ENCODE peak calls at places on chromosomes 12 and 14, in eight cellular contexts. F, D, S, N, Y, M, Q and R are unnamed samples.

GRCh38 chr12:104197264-104197663 is 18.3 kb upstream of the TXNRD1 start:
- DNase-seq in F (no peak), D (no peak), S (no peak), N (no peak), Y (no peak), M (no peak), Q (no peak), R (peak)

GRCh38 chr12:88472775-88473174 is 107.5 kb downstream of the KITLG start:
- DNase-seq in F (no peak), D (no peak), S (no peak), N (no peak), Y (no peak), M (no peak), Q (no peak), R (no peak)

GRCh38 chr14:79179985-79180384 is 1009.8 kb downstream of the NRXN3 start:
- DNase-seq in F (no peak), D (no peak), S (no peak), N (no peak), Y (no peak), M (no peak), Q (no peak), R (no peak)

GRCh38 chr12:51132693-51133092 is 40.2 kb downstream of the TFCP2 start:
- DNase-seq in F (no peak), D (no peak), S (no peak), N (no peak), Y (no peak), M (no peak), Q (no peak), R (no peak)

GRCh38 chr14:89507521-89507920 is 90.5 kb upstream of the FOXN3 start:
- DNase-seq in F (no peak), D (no peak), S (no peak), N (no peak), Y (no peak), M (no peak), Q (no peak), R (peak)

GRCh38 chr12:59041241-59042121 is 121.2 kb upstream of the LRIG3 start:
- DNase-seq in F (no peak), D (no peak), S (no peak), N (peak), Y (no peak), M (no peak), Q (no peak), R (peak)

GRCh38 chr12:25585021-25585523 is 32.0 kb upstream of the LMNTD1 start:
- DNase-seq in F (no peak), D (no peak), S (no peak), N (no peak), Y (no peak), M (no peak), Q (no peak), R (peak)

GRCh38 chr12:111409403-111410228 is 3.9 kb downstream of the SH2B3 start:
- DNase-seq in F (no peak), D (peak), S (no peak), N (no peak), Y (peak), M (no peak), Q (no peak), R (no peak)

GRCh38 chr12:69935651-69936100 is 110.6 kb downstream of the MYRFL start:
- DNase-seq in F (no peak), D (peak), S (no peak), N (no peak), Y (no peak), M (peak), Q (no peak), R (no peak)

GRCh38 chr12:110627500-110628195 is 13.7 kb downstream of the TCTN1 start:
- DNase-seq in F (no peak), D (no peak), S (no peak), N (no peak), Y (no peak), M (no peak), Q (no peak), R (no peak)

GRCh38 chr14:59254146-59254910 is 65.9 kb downstream of the DAAM1 start:
- DNase-seq in F (no peak), D (no peak), S (no peak), N (peak), Y (peak), M (no peak), Q (no peak), R (peak)

GRCh38 chr14:106372870-106373657 is 846.7 kb downstream of the TMEM121 start:
- DNase-seq in F (peak), D (no peak), S (peak), N (no peak), Y (peak), M (no peak), Q (peak), R (no peak)

GRCh38 chr12:27305673-27306504 is 26.7 kb upstream of the BMAL2 start:
- DNase-seq in F (no peak), D (no peak), S (peak), N (no peak), Y (no peak), M (no peak), Q (no peak), R (peak)

GRCh38 chr12:57156701-57157403 is 9.4 kb upstream of the LRP1-AS start:
- DNase-seq in F (no peak), D (no peak), S (no peak), N (no peak), Y (peak), M (no peak), Q (no peak), R (no peak)

GRCh38 chr14:91681893-91682563 is 49.9 kb downstream of the CATSPERB start:
- DNase-seq in F (no peak), D (no peak), S (no peak), N (no peak), Y (no peak), M (no peak), Q (no peak), R (no peak)

GRCh38 chr14:60590907-60591510 is 58.3 kb downstream of the SIX1 start:
- DNase-seq in F (no peak), D (no peak), S (no peak), N (no peak), Y (no peak), M (no peak), Q (no peak), R (no peak)

GRCh38 chr14:100839573-100840175 is 13.8 kb downstream of the MEG3 start:
- DNase-seq in F (no peak), D (no peak), S (no peak), N (no peak), Y (no peak), M (no peak), Q (no peak), R (no peak)

GRCh38 chr12:103832048-103832798 is 8.8 kb downstream of the NT5DC3 start:
- DNase-seq in F (no peak), D (no peak), S (no peak), N (no peak), Y (no peak), M (no peak), Q (no peak), R (no peak)

GRCh38 chr12:47413806-47414205 is 292.0 kb downstream of the RPAP3 start:
- DNase-seq in F (no peak), D (no peak), S (no peak), N (no peak), Y (no peak), M (no peak), Q (no peak), R (no peak)

GRCh38 chr14:94001501-94002396 is 4.6 kb downstream of the CCDC197 start:
- DNase-seq in F (peak), D (peak), S (peak), N (peak), Y (peak), M (peak), Q (peak), R (peak)

GRCh38 chr12:24724765-24725307 is 224.1 kb downstream of the BCAT1 start:
- DNase-seq in F (no peak), D (no peak), S (no peak), N (no peak), Y (no peak), M (no peak), Q (no peak), R (no peak)

GRCh38 chr12:2876431-2877046 is 435 bp downstream of the FOXM1 start:
- DNase-seq in F (no peak), D (no peak), S (no peak), N (no peak), Y (peak), M (peak), Q (no peak), R (no peak)

GRCh38 chr14:60684203-60684602 is 34.9 kb upstream of the SIX1 start:
- DNase-seq in F (no peak), D (no peak), S (no peak), N (no peak), Y (no peak), M (no peak), Q (no peak), R (no peak)

GRCh38 chr14:99274346-99275221 is 2.6 kb upstream of the BCL11B start:
- DNase-seq in F (no peak), D (peak), S (peak), N (no peak), Y (peak), M (peak), Q (peak), R (peak)

GRCh38 chr12:94327819-94328218 is 131.8 kb downstream of the CEP83 start:
- DNase-seq in F (no peak), D (no peak), S (no peak), N (no peak), Y (no peak), M (no peak), Q (no peak), R (no peak)

GRCh38 chr12:111454716-111455447 is 49.2 kb downstream of the SH2B3 start:
- DNase-seq in F (no peak), D (no peak), S (no peak), N (no peak), Y (no peak), M (no peak), Q (no peak), R (no peak)

GRCh38 chr14:70714055-70714550 is 72.4 kb downstream of the TTC9 start:
- DNase-seq in F (peak), D (peak), S (peak), N (peak), Y (no peak), M (peak), Q (peak), R (peak)